ENCODE peak calls at places on chromosomes 1 and 21, in four cellular contexts. One of them, this sample, is unnamed.

GRCh38 chr1:16189921-16190499 is 22.4 kb downstream of the ARHGEF19 start:
- DNase-seq in ascending aorta: no peak
- DNase-seq in NCI-H2029: peak; percentile 46
- DNase-seq in endothelial cell: no peak
- DNase-seq in this sample: no peak

GRCh38 chr1:227450489-227450888 is 112.9 kb upstream of the ZNF678 start:
- DNase-seq in ascending aorta: no peak
- DNase-seq in NCI-H2029: no peak
- DNase-seq in endothelial cell: no peak
- DNase-seq in this sample: no peak

GRCh38 chr1:87820667-87821066 is 492.0 kb downstream of the LMO4 start:
- DNase-seq in ascending aorta: no peak
- DNase-seq in NCI-H2029: no peak
- DNase-seq in endothelial cell: no peak
- DNase-seq in this sample: no peak

GRCh38 chr1:19599810-19600209 is 44.3 kb upstream of the NBL1 start:
- DNase-seq in ascending aorta: no peak
- DNase-seq in NCI-H2029: no peak
- DNase-seq in endothelial cell: no peak
- DNase-seq in this sample: no peak

GRCh38 chr1:227795732-227796131 is 19.7 kb upstream of the PRSS38 start:
- DNase-seq in ascending aorta: no peak
- DNase-seq in NCI-H2029: no peak
- DNase-seq in endothelial cell: no peak
- DNase-seq in this sample: no peak

GRCh38 chr1:85596531-85596930 is 16.0 kb downstream of the CCN1 start:
- DNase-seq in ascending aorta: no peak
- DNase-seq in NCI-H2029: no peak
- DNase-seq in endothelial cell: no peak
- DNase-seq in this sample: no peak

GRCh38 chr1:166925791-166926483 is 49.4 kb downstream of the ILDR2 start:
- DNase-seq in ascending aorta: no peak
- DNase-seq in NCI-H2029: no peak
- DNase-seq in endothelial cell: no peak
- DNase-seq in this sample: no peak

GRCh38 chr1:226871047-226871365 is 590 bp downstream of the PSEN2 start:
- DNase-seq in ascending aorta: no peak
- DNase-seq in NCI-H2029: no peak
- DNase-seq in endothelial cell: no peak
- DNase-seq in this sample: peak; percentile 34

GRCh38 chr1:78177708-78178270 is 132.0 kb downstream of the GIPC2 start:
- DNase-seq in ascending aorta: no peak
- DNase-seq in NCI-H2029: no peak
- DNase-seq in endothelial cell: no peak
- DNase-seq in this sample: no peak

GRCh38 chr21:32336711-32337110 is 38.1 kb downstream of the MRAP start:
- DNase-seq in ascending aorta: no peak
- DNase-seq in NCI-H2029: no peak
- DNase-seq in endothelial cell: no peak
- DNase-seq in this sample: no peak

GRCh38 chr1:13662498-13662897 is 37.5 kb upstream of the PRDM2 start:
- DNase-seq in ascending aorta: no peak
- DNase-seq in NCI-H2029: no peak
- DNase-seq in endothelial cell: no peak
- DNase-seq in this sample: no peak